ENCODE peak calls at places on chromosomes 3 and 15, in ten cellular contexts. O is ovary, C is right atrium auricular region, K is adrenal gland, S is A549, F is heart left ventricle, E is Karpas-422, D is GM23248, P is AG04450, V is MM.1S. U is an unnamed sample.

GRCh38 chr3:131432441-131432840 is 50.9 kb downstream of the NUDT16 start:
- DNase-seq in O (no peak), F (no peak), E (no peak), C (no peak), K (no peak), V (no peak), S (no peak), D (no peak), P (no peak), U (no peak)

GRCh38 chr15:31300981-31301686 is 25.5 kb upstream of the KLF13 start:
- DNase-seq in S (no peak), D (no peak), C (peak), V (no peak), O (no peak), E (no peak), K (no peak), F (no peak), P (no peak), U (no peak)

GRCh38 chr3:184037816-184038215 is 6.3 kb downstream of the HTR3D start:
- DNase-seq in P (no peak), S (no peak), F (no peak), V (no peak), O (no peak), C (no peak), D (no peak), K (no peak), E (no peak), U (no peak)

GRCh38 chr3:57757642-57758297 is 1.7 kb downstream of the SLMAP start:
- DNase-seq in E (no peak), K (peak), C (peak), F (no peak), V (no peak), P (no peak), S (peak), O (no peak), D (peak), U (no peak)

GRCh38 chr3:185353823-185354614 is 8.9 kb upstream of the MAP3K13 start:
- DNase-seq in C (peak), O (peak), K (peak), E (peak), V (peak), S (peak), P (no peak), F (peak), D (peak), U (peak)

GRCh38 chr3:114319453-114319852 is 25.6 kb downstream of the TIGIT start:
- DNase-seq in F (no peak), O (no peak), C (no peak), V (no peak), K (no peak), S (no peak), P (peak), E (no peak), D (peak), U (no peak)

GRCh38 chr3:38585791-38586420 is 63.6 kb downstream of the SCN5A start:
- DNase-seq in S (no peak), O (no peak), F (peak), P (no peak), E (no peak), K (peak), V (no peak), C (peak), D (no peak), U (peak)

GRCh38 chr15:77656294-77656693 is 23.6 kb upstream of the LINGO1 start:
- DNase-seq in E (no peak), C (no peak), F (no peak), S (no peak), V (no peak), D (no peak), P (no peak), O (no peak), K (no peak), U (no peak)

GRCh38 chr3:87796137-87796899 is 262.5 kb downstream of the CGGBP1 start:
- DNase-seq in S (no peak), V (no peak), F (no peak), P (no peak), E (no peak), D (no peak), C (no peak), K (no peak), O (no peak), U (no peak)

GRCh38 chr15:70870066-70870465 is 16.1 kb upstream of the LARP6 start:
- DNase-seq in C (no peak), P (no peak), E (no peak), S (no peak), F (no peak), O (no peak), K (no peak), V (peak), D (peak), U (no peak)

GRCh38 chr3:58749948-58750347 is 83.4 kb upstream of the FAM3D start:
- DNase-seq in S (no peak), O (no peak), E (no peak), D (peak), V (no peak), C (no peak), P (no peak), K (no peak), F (no peak), U (no peak)

GRCh38 chr3:32835049-32835371 is 17.2 kb downstream of the TRIM71 start:
- DNase-seq in C (no peak), O (no peak), D (no peak), V (no peak), F (no peak), P (no peak), K (no peak), E (no peak), S (no peak), U (no peak)

GRCh38 chr3:70702132-70702531 is 389.7 kb upstream of the MDFIC2 start:
- DNase-seq in C (no peak), D (peak), P (no peak), E (no peak), V (no peak), K (no peak), F (no peak), O (no peak), S (no peak), U (no peak)

GRCh38 chr15:63501256-63502089 is 2.9 kb upstream of the USP3 start:
- DNase-seq in E (no peak), K (peak), S (peak), V (no peak), O (peak), D (peak), F (peak), C (peak), P (peak), U (peak)

GRCh38 chr3:194689493-194689901 is 3.8 kb downstream of the FAM43A start:
- DNase-seq in C (no peak), S (no peak), V (no peak), E (peak), D (peak), F (peak), P (peak), O (peak), K (no peak), U (peak)

GRCh38 chr3:62686486-62686885 is 188.7 kb downstream of the CADPS start:
- DNase-seq in P (no peak), V (no peak), D (peak), E (no peak), K (no peak), F (no peak), S (no peak), C (no peak), O (no peak), U (no peak)

GRCh38 chr3:169218314-169218983 is 445.1 kb downstream of the MECOM start:
- DNase-seq in O (no peak), S (no peak), V (peak), E (no peak), D (peak), P (no peak), K (no peak), C (peak), F (peak), U (peak)

DNA sequence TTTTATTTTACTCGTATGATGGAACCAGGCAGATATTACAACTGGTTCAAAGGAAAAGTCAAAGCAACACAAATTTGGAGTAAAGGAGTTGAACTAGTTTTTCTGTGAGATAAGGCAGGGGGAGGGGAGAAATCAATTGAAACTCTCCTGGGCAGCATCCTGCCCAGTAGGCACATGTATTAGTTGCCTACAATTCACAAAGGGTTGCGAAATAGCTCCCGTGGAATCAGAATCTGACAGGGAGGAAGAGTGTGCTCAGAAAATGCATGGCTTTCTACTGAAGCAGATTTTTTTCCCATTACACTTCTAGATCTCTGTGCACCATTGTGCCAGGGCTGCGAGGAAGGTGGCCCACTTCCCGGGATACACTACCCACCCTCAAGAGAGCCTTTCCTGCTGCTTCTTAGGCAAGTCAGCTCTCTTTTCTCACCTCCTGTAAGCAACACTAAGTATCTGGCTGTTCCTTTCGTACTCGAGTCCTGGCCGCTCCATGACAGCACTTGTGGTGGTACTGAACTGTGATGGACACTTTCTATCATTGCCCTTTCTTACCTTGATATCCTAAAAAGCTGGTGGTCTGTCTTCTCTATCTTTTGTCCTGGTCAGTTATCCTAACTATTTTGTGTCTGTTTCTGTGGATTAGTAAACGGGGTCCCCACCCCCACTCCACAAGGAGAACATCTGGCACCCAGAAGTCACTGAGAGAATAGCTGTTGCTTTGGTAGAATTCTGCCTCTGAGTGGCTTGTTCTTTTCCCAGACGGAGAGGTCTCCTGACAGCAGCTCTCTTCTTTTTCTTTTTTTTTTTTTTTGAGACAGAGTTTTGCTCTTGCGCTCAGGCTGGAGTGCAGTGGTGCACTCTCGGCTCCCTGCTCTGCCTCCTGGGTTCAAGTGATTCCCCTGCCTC is 74.8 kb downstream of the RPL39L start:
- DNase-seq in D (peak), F (no peak), O (no peak), V (peak), K (no peak), C (no peak), E (peak), S (no peak), P (no peak), U (no peak)
- H3K27ac ChIP-seq in D (no peak), F (no peak), O (no peak), V (peak), K (no peak), C (no peak), E (peak), S (peak), P (no peak), U (peak)

DNA sequence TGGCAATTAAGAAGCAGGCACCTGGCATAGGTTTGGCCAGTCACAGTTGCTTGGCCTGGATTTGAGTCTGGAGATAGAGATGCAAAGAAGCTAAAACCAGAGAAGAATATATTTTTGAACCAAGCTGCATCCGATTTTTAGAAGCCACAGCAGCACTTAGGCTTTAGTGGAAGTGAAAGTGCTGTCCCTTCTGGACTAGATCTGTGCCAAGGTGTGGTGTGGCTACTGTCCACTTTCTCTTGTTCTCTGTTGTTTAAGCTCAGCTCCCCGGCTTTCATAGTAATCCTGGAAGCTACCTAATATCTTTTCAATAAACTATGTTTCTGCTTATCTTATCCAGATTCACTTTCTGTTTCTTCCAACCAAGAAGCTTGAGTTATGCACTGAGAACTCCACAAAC is 183.4 kb upstream of the THRB start:
- DNase-seq in C (no peak), F (no peak), O (no peak), S (no peak), K (no peak), D (no peak), P (no peak), E (no peak), V (no peak), U (no peak)
- H3K27ac ChIP-seq in C (no peak), F (no peak), O (no peak), S (no peak), K (no peak), D (peak), P (peak), E (no peak), V (no peak), U (no peak)

DNA sequence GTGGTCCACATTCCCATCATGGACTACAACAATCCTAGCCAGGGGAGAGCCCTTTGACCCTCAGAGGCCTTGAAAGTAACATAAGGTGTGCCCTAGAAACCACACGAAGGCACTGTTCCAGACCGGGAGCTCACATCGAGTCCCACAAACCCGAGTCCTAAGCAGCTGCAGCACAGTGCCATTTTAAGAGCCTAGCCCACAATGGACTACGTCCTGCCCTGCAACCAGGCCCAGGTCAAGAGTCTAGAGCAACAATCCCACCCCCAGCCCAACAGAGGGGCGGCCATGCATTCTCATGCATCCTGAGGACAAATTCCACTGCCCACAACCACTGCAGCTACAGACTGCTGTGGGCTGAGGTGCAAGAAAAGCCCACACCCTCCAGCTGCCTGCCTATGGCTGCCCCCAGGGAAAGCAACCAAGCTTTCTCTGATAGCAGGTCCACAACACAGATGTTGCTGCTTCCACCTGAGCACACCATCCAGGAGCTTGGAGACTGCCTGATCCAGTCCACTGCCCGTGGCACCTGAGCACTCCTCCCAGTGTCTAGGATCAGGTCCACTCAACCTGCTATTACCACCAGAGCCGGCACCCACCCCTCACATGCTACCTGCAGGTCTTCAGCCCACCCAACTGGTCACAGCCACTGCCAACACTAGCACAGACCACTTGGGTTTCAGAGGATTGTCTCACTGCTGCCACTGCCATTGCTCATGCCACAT is 56.8 kb downstream of the IGSF11 start:
- DNase-seq in V (no peak), C (no peak), P (no peak), S (no peak), O (no peak), D (no peak), F (no peak), E (no peak), K (no peak), U (no peak)
- H3K27ac ChIP-seq in V (no peak), C (no peak), P (no peak), S (no peak), O (no peak), D (no peak), F (no peak), E (no peak), K (no peak), U (no peak)

GRCh38 chr15:74821790-74822158 is 4.7 kb upstream of the CPLX3 start:
- DNase-seq in O (no peak), F (no peak), D (no peak), K (no peak), P (no peak), C (no peak), E (no peak), V (no peak), S (no peak), U (no peak)
- H3K27ac ChIP-seq in O (no peak), F (no peak), D (no peak), K (no peak), P (no peak), C (peak), E (peak), V (no peak), S (no peak), U (no peak)

U was measured in stomach.